ENCODE peak calls at places on chromosomes 11 and 22, in nine cellular contexts. I is activated CD4-positive, alpha-beta T cell treated with anti-CD3 and anti-CD28 coated beads for 24 hours; K is upper lobe of right lung; Y is EH; X is GM10248; P is GM04503; M is A549; V is IMR-90; R is ACHN. E is an unnamed sample.

GRCh38 chr11:22430286-22430685 is 92.1 kb downstream of the SLC17A6 start:
- DNase-seq in I (no peak), K (no peak), Y (no peak), X (no peak), P (no peak), M (no peak), V (no peak), R (no peak), E (no peak)

GRCh38 chr22:47748887-47749286 is 986.4 kb downstream of the TBC1D22A start:
- DNase-seq in I (no peak), K (no peak), Y (no peak), X (no peak), P (no peak), M (no peak), V (no peak), R (no peak), E (no peak)

GRCh38 chr11:763073-763463 is 14.2 kb downstream of the GATD1 start:
- DNase-seq in I (no peak), K (no peak), Y (no peak), X (no peak), P (no peak), M (no peak), V (no peak), R (no peak), E (no peak)

GRCh38 chr22:46328066-46328465 is 7.4 kb upstream of the TRMU start:
- DNase-seq in I (no peak), K (no peak), Y (no peak), X (no peak), P (no peak), M (no peak), V (no peak), R (no peak), E (no peak)

GRCh38 chr11:44605068-44605708 is 39.7 kb downstream of the CD82 start:
- DNase-seq in I (no peak), K (no peak), Y (no peak), X (no peak), P (no peak), M (no peak), V (no peak), R (no peak), E (no peak)

GRCh38 chr11:86931965-86932332 is 23.2 kb downstream of the FZD4 start:
- DNase-seq in I (no peak), K (no peak), Y (peak; percentile 83), X (no peak), P (no peak), M (peak; percentile 15), V (peak; percentile 62), R (peak; percentile 23), E (no peak)

GRCh38 chr11:77166021-77166420 is 38.0 kb downstream of the MYO7A start:
- DNase-seq in I (no peak), K (no peak), Y (no peak), X (no peak), P (no peak), M (no peak), V (no peak), R (no peak), E (no peak)

GRCh38 chr11:109247071-109247470 is 174.9 kb upstream of the C11orf87 start:
- DNase-seq in I (no peak), K (no peak), Y (peak; percentile 21), X (no peak), P (no peak), M (no peak), V (peak; percentile 43), R (no peak), E (no peak)

GRCh38 chr22:49930596-49931412 is 12.4 kb downstream of the CRELD2 start:
- DNase-seq in I (no peak), K (peak; percentile 79), Y (peak; percentile 85), X (peak; percentile 63), P (peak; percentile 37), M (peak; percentile 77), V (peak; percentile 66), R (peak; percentile 58), E (no peak)

GRCh38 chr11:43947003-43947500 is 4.6 kb downstream of the C11orf96 start:
- DNase-seq in I (no peak), K (no peak), Y (peak; percentile 55), X (no peak), P (no peak), M (peak; percentile 55), V (peak; percentile 47), R (peak; percentile 58), E (no peak)

GRCh38 chr11:68542617-68543016 is 82.1 kb downstream of the PPP6R3 start:
- DNase-seq in I (no peak), K (no peak), Y (peak; percentile 90), X (no peak), P (peak; percentile 81), M (no peak), V (peak; percentile 93), R (peak; percentile 56), E (no peak)

GRCh38 chr11:68036141-68036716 is 2.6 kb upstream of the TCIRG1 start:
- DNase-seq in I (no peak), K (peak; percentile 87), Y (no peak), X (no peak), P (no peak), M (no peak), V (no peak), R (no peak), E (no peak)

GRCh38 chr11:12175694-12176241 is 65.4 kb downstream of the MICAL2 start:
- DNase-seq in I (no peak), K (peak; percentile 9), Y (peak; percentile 94), X (no peak), P (peak; percentile 75), M (peak; percentile 77), V (peak; percentile 97), R (peak; percentile 92), E (no peak)

GRCh38 chr11:3153291-3153861 is 11.7 kb downstream of the OSBPL5 start:
- DNase-seq in I (no peak), K (no peak), Y (peak; percentile 92), X (no peak), P (peak; percentile 39), M (no peak), V (peak; percentile 97), R (no peak), E (no peak)